ENCODE peak calls at places on chromosomes 6 and 20, in seven cellular contexts. R is right cardiac atrium, Z is left ventricle myocardium inferior, V is adrenal gland, X is IMR-90, D is pancreas, W is hepatocyte. S is an unnamed sample.
A peak's percentile ranks its signal among the peaks of the same experiment; 100 is the strongest.

GRCh38 chr6:168057836-168058235 is 21.2 kb downstream of the FRMD1 start:
- DNase-seq in R (peak; percentile 33), Z (no peak), V (no peak), X (no peak), D (peak; percentile 52), W (no peak), S (no peak)

GRCh38 chr20:45946149-45946970 is 11.9 kb downstream of the PCIF1 start:
- DNase-seq in R (no peak), Z (no peak), V (peak; percentile 92), X (no peak), D (peak; percentile 87), W (peak; percentile 55), S (peak; percentile 65)

GRCh38 chr20:4585104-4585753 is 136.5 kb upstream of the PRND start:
- DNase-seq in R (no peak), Z (no peak), V (no peak), X (peak; percentile 40), D (no peak), W (no peak), S (no peak)

GRCh38 chr6:13559251-13559650 is 15.2 kb upstream of the SIRT5 start:
- DNase-seq in R (no peak), Z (no peak), V (no peak), X (no peak), D (no peak), W (no peak), S (no peak)

GRCh38 chr6:139131736-139132285 is 3.1 kb upstream of the HECA start:
- DNase-seq in R (no peak), Z (no peak), V (no peak), X (no peak), D (no peak), W (no peak), S (no peak)

GRCh38 chr6:14765106-14765505 is 480.8 kb upstream of the JARID2 start:
- DNase-seq in R (no peak), Z (no peak), V (no peak), X (peak; percentile 44), D (no peak), W (no peak), S (no peak)

GRCh38 chr6:89239338-89239737 is 22.2 kb upstream of the GABRR1 start:
- DNase-seq in R (no peak), Z (no peak), V (no peak), X (no peak), D (no peak), W (no peak), S (no peak)

GRCh38 chr6:90495216-90495817 is 91.6 kb downstream of the MAP3K7 start:
- DNase-seq in R (no peak), Z (no peak), V (no peak), X (no peak), D (no peak), W (no peak), S (no peak)

GRCh38 chr6:137112067-137112355 is 61.4 kb downstream of the IL22RA2 start:
- DNase-seq in R (no peak), Z (no peak), V (peak; percentile 22), X (peak; percentile 36), D (no peak), W (no peak), S (no peak)

GRCh38 chr6:26020291-26020982 is 57.8 kb downstream of the TRIM38 start:
- DNase-seq in R (peak; percentile 91), Z (peak; percentile 73), V (peak; percentile 93), X (peak; percentile 95), D (peak; percentile 88), W (peak; percentile 84), S (peak; percentile 84)

GRCh38 chr20:45863543-45864470 is 6.4 kb downstream of the ZSWIM3 start:
- DNase-seq in R (no peak), Z (no peak), V (no peak), X (no peak), D (no peak), W (peak; percentile 46), S (no peak)

GRCh38 chr6:1497593-1498105 is 108.3 kb downstream of the FOXF2 start:
- DNase-seq in R (peak; percentile 64), Z (peak; percentile 32), V (no peak), X (no peak), D (no peak), W (no peak), S (no peak)

GRCh38 chr20:62688855-62689460 is 19.7 kb upstream of the NTSR1 start:
- DNase-seq in R (no peak), Z (no peak), V (no peak), X (peak; percentile 7), D (no peak), W (no peak), S (no peak)

GRCh38 chr6:12716298-12716853 is at the start of gene PHACTR1:
- DNase-seq in R (no peak), Z (no peak), V (no peak), X (no peak), D (no peak), W (no peak), S (no peak)

GRCh38 chr6:90383212-90383611 is 86.6 kb upstream of the BACH2 start:
- DNase-seq in R (no peak), Z (no peak), V (no peak), X (no peak), D (no peak), W (no peak), S (no peak)

GRCh38 chr6:13089296-13089994 is 238.9 kb downstream of the TBC1D7 start:
- DNase-seq in R (no peak), Z (no peak), V (no peak), X (no peak), D (no peak), W (no peak), S (no peak)

GRCh38 chr6:21514288-21514687 is 79.3 kb upstream of the SOX4 start:
- DNase-seq in R (no peak), Z (no peak), V (no peak), X (no peak), D (no peak), W (no peak), S (no peak)

DNA sequence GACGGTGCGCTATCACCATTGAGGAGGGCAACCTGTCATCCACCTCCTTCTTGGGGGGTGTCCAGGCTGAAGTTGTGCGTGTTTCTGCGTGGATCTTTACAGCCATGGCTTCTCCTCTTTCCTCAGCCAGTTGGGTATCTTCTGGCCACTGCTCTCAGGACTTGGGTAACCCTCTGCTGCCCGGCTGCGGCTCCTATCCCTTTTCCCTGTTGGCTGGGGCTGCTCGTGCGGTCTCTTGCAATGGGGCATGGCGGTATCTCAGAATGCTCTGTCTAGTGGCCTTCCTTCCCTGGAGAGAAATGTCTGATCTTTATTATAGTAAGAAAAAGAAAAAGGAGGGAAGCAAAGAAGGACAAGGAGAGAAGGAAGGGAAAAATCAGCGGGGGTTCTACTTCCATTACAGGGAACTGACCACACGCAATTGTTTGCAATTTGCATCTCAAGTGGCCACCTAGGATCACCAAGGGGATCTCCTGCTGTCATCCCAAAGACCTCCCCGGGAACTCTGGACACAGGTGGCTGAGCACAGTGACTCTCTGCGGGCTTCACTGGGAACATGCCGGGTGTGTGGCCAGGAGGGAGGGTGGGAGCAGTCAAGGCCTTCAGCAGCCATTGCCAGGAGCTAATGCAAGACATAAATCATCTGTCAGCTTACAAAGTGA is 60.8 kb downstream of the NPEPL1 start:
- DNase-seq in R (no peak), Z (no peak), V (no peak), X (no peak), D (no peak), W (no peak), S (no peak)
- H3K27me3 ChIP-seq in R (no peaks in the 10 kb centered on the region), Z (peaks cover 80% of the 10 kb centered on the region), V (no peaks in the 10 kb centered on the region), X (peaks cover 31% of the 10 kb centered on the region), D (no peaks in the 10 kb centered on the region), W (no peaks in the 10 kb centered on the region), S (peaks cover 98% of the 10 kb centered on the region)

GRCh38 chr6:96927660-96928059 is 3.1 kb downstream of the KLHL32 start:
- DNase-seq in R (no peak), Z (no peak), V (no peak), X (no peak), D (no peak), W (no peak), S (no peak)

GRCh38 chr6:96923871-96924493 is 546 bp upstream of the KLHL32 start:
- DNase-seq in R (no peak), Z (no peak), V (no peak), X (no peak), D (no peak), W (no peak), S (no peak)

GRCh38 chr6:96923400-96923799 is 1.1 kb upstream of the KLHL32 start:
- DNase-seq in R (no peak), Z (no peak), V (no peak), X (no peak), D (no peak), W (no peak), S (no peak)

GRCh38 chr6:96925290-96925687 is 761 bp downstream of the KLHL32 start:
- DNase-seq in R (no peak), Z (no peak), V (no peak), X (no peak), D (no peak), W (no peak), S (no peak)

GRCh38 chr6:96926425-96926824 is 1.9 kb downstream of the KLHL32 start:
- DNase-seq in R (no peak), Z (no peak), V (no peak), X (no peak), D (no peak), W (no peak), S (no peak)
- H3K27me3 ChIP-seq in R (no peaks in the 10 kb centered on the region), Z (no peaks in the 10 kb centered on the region), V (no peaks in the 10 kb centered on the region), X (peaks cover 30% of the 10 kb centered on the region), D (no peaks in the 10 kb centered on the region), W (peaks cover 34% of the 10 kb centered on the region), S (no peaks in the 10 kb centered on the region)

GRCh38 chr20:59807909-59808728 is 125.3 kb downstream of the SYCP2 start:
- DNase-seq in R (no peak), Z (no peak), V (no peak), X (no peak), D (no peak), W (no peak), S (no peak)
- H3K27me3 ChIP-seq in R (no peaks in the 10 kb centered on the region), Z (no peaks in the 10 kb centered on the region), V (no peaks in the 10 kb centered on the region), X (no peaks in the 10 kb centered on the region), D (no peaks in the 10 kb centered on the region), W (no peaks in the 10 kb centered on the region), S (peaks cover 69% of the 10 kb centered on the region)

GRCh38 chr20:31966991-31967655 is 828 bp upstream of the XKR7 start:
- DNase-seq in R (no peak), Z (no peak), V (no peak), X (no peak), D (no peak), W (no peak), S (no peak)

GRCh38 chr20:31962741-31963140 is 5.2 kb upstream of the XKR7 start:
- DNase-seq in R (no peak), Z (no peak), V (no peak), X (no peak), D (no peak), W (no peak), S (no peak)

GRCh38 chr20:31967830-31968249 is at the start of gene XKR7:
- DNase-seq in R (peak; percentile 47), Z (no peak), V (no peak), X (no peak), D (no peak), W (no peak), S (no peak)

GRCh38 chr20:31972481-31973386 is 4.8 kb downstream of the XKR7 start:
- DNase-seq in R (no peak), Z (no peak), V (no peak), X (peak; percentile 36), D (no peak), W (no peak), S (no peak)

GRCh38 chr20:31968299-31969126 is 562 bp downstream of the XKR7 start:
- DNase-seq in R (peak; percentile 89), Z (peak; percentile 69), V (peak; percentile 79), X (peak; percentile 51), D (peak; percentile 92), W (peak; percentile 94), S (no peak)
- H3K27me3 ChIP-seq in R (no peaks in the 10 kb centered on the region), Z (peaks cover 85% of the 10 kb centered on the region), V (peaks cover 19% of the 10 kb centered on the region), X (peaks cover 37% of the 10 kb centered on the region), D (no peaks in the 10 kb centered on the region), W (peaks cover 79% of the 10 kb centered on the region), S (peaks cover 54% of the 10 kb centered on the region)

GRCh38 chr6:28587746-28588075 is 62.0 kb downstream of the GPX5 start:
- DNase-seq in R (no peak), Z (no peak), V (no peak), X (no peak), D (no peak), W (peak; percentile 10), S (no peak)
- H3K27me3 ChIP-seq in R (no peaks in the 10 kb centered on the region), Z (peaks cover 87% of the 10 kb centered on the region), V (peaks cover 4% of the 10 kb centered on the region), X (peaks cover 2% of the 10 kb centered on the region), D (no peaks in the 10 kb centered on the region), W (no peaks in the 10 kb centered on the region), S (no peaks in the 10 kb centered on the region)